ENCODE peak calls at places on chromosomes 11 and 22, in ten cellular contexts. A is iPS DF 6.9, C is HAP-1, B is sigmoid colon, L is mesendoderm, Z is neuronal stem cell, J is cardiac muscle cell, F is adrenal gland, R is thoracic aorta, I is pancreas. H is an unnamed sample.

GRCh38 chr11:27004103-27004502 is 10.2 kb downstream of the FIBIN start:
- DNase-seq in A (no peak), C (no peak), B (no peak), L (no peak), Z (no peak), J (no peak), F (no peak), R (no peak), I (no peak), H (no peak)

GRCh38 chr11:117807482-117808272 is 10.7 kb upstream of the DSCAML1 start:
- DNase-seq in A (no peak), C (peak; percentile 49), B (peak; percentile 88), L (peak; percentile 65), Z (peak; percentile 60), J (peak; percentile 73), F (peak; percentile 81), R (peak; percentile 46), I (no peak), H (peak; percentile 84)

GRCh38 chr11:22466809-22467208 is 128.6 kb downstream of the SLC17A6 start:
- DNase-seq in A (no peak), C (no peak), B (no peak), L (peak; percentile 38), Z (no peak), J (peak; percentile 75), F (no peak), R (no peak), I (no peak), H (no peak)

GRCh38 chr11:34464591-34465036 is 25.9 kb downstream of the CAT start:
- DNase-seq in A (no peak), C (no peak), B (no peak), L (no peak), Z (no peak), J (no peak), F (peak; percentile 21), R (no peak), I (no peak), H (no peak)

GRCh38 chr11:6319001-6319878 is 1.1 kb downstream of the CAVIN3 start:
- DNase-seq in A (no peak), C (no peak), B (peak; percentile 84), L (peak; percentile 78), Z (no peak), J (peak; percentile 63), F (peak; percentile 22), R (peak; percentile 10), I (peak; percentile 79), H (peak; percentile 66)

GRCh38 chr11:75077316-75077715 is 19.4 kb downstream of the OR2AT4 start:
- DNase-seq in A (no peak), C (no peak), B (no peak), L (no peak), Z (no peak), J (no peak), F (no peak), R (no peak), I (no peak), H (no peak)

GRCh38 chr11:118660646-118661424 is 18.6 kb downstream of the TREH start:
- DNase-seq in A (no peak), C (no peak), B (no peak), L (no peak), Z (no peak), J (peak; percentile 10), F (no peak), R (no peak), I (peak; percentile 54), H (no peak)

GRCh38 chr22:30301995-30302809 is 12.9 kb upstream of the CASTOR1 start:
- DNase-seq in A (no peak), C (no peak), B (peak; percentile 81), L (no peak), Z (no peak), J (peak; percentile 77), F (no peak), R (no peak), I (no peak), H (no peak)

GRCh38 chr22:44146088-44146861 is 34.5 kb upstream of the PARVG start:
- DNase-seq in A (no peak), C (no peak), B (no peak), L (peak; percentile 52), Z (no peak), J (no peak), F (no peak), R (no peak), I (peak; percentile 32), H (no peak)

GRCh38 chr11:6326303-6326702 is 6.0 kb upstream of the CAVIN3 start:
- DNase-seq in A (no peak), C (no peak), B (no peak), L (peak; percentile 48), Z (no peak), J (no peak), F (no peak), R (no peak), I (no peak), H (no peak)

GRCh38 chr11:67423891-67424613 is 4.2 kb upstream of the RPS6KB2 start:
- DNase-seq in A (no peak), C (no peak), B (no peak), L (no peak), Z (no peak), J (no peak), F (no peak), R (no peak), I (peak; percentile 71), H (no peak)

GRCh38 chr11:76620471-76620870 is 50.1 kb downstream of the LRRC32 start:
- DNase-seq in A (no peak), C (no peak), B (no peak), L (no peak), Z (no peak), J (peak; percentile 88), F (no peak), R (no peak), I (no peak), H (no peak)

GRCh38 chr11:112886707-112887370 is 74.4 kb upstream of the NCAM1 start:
- DNase-seq in A (no peak), C (no peak), B (no peak), L (no peak), Z (no peak), J (peak; percentile 45), F (no peak), R (no peak), I (no peak), H (no peak)

GRCh38 chr11:76135491-76135890 is 70.8 kb downstream of the WNT11 start:
- DNase-seq in A (no peak), C (no peak), B (no peak), L (no peak), Z (no peak), J (peak; percentile 49), F (no peak), R (no peak), I (no peak), H (no peak)

GRCh38 chr22:35657571-35658312 is 9.5 kb downstream of the APOL6 start:
- DNase-seq in A (no peak), C (no peak), B (no peak), L (no peak), Z (no peak), J (no peak), F (no peak), R (no peak), I (no peak), H (no peak)
- H3K4me1 ChIP-seq in A (peaks cover under 1% of the 10 kb centered on the region), C (peaks cover 4% of the 10 kb centered on the region), B (peaks cover 1% of the 10 kb centered on the region), L (no peaks in the 10 kb centered on the region), Z (no peaks in the 10 kb centered on the region), J (no peaks in the 10 kb centered on the region), F (peaks cover 13% of the 10 kb centered on the region), R (peaks cover 2% of the 10 kb centered on the region), I (no peaks in the 10 kb centered on the region), H (no peaks in the 10 kb centered on the region)

DNA sequence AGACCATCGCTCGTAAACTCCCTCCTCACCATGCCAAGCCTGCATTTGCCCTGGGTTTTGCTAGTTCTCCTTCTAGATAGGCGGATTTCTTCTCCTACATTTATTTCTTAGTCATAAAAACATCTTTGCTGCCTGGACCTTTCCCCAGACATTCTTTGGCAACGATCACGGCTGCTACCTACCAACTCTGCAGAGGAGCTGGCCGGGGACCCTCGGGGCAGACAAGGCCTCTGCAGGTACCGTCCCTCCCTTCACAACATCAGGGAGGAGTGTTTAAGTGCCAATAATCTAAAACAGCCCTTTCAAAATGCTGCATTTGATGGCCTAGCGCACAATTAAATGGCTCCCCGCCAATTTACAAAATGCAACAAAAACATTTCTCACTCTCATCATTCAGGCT is 34.4 kb downstream of the BRD1 start:
- DNase-seq in A (no peak), C (no peak), B (no peak), L (no peak), Z (no peak), J (no peak), F (no peak), R (no peak), I (peak; percentile 2), H (no peak)
- H3K4me1 ChIP-seq in A (peaks cover 1% of the 10 kb centered on the region), C (no peaks in the 10 kb centered on the region), B (peaks cover 63% of the 10 kb centered on the region), L (no peaks in the 10 kb centered on the region), Z (no peaks in the 10 kb centered on the region), J (no peaks in the 10 kb centered on the region), F (peaks cover 24% of the 10 kb centered on the region), R (peaks cover 29% of the 10 kb centered on the region), I (no peaks in the 10 kb centered on the region), H (peaks cover 8% of the 10 kb centered on the region)

DNA sequence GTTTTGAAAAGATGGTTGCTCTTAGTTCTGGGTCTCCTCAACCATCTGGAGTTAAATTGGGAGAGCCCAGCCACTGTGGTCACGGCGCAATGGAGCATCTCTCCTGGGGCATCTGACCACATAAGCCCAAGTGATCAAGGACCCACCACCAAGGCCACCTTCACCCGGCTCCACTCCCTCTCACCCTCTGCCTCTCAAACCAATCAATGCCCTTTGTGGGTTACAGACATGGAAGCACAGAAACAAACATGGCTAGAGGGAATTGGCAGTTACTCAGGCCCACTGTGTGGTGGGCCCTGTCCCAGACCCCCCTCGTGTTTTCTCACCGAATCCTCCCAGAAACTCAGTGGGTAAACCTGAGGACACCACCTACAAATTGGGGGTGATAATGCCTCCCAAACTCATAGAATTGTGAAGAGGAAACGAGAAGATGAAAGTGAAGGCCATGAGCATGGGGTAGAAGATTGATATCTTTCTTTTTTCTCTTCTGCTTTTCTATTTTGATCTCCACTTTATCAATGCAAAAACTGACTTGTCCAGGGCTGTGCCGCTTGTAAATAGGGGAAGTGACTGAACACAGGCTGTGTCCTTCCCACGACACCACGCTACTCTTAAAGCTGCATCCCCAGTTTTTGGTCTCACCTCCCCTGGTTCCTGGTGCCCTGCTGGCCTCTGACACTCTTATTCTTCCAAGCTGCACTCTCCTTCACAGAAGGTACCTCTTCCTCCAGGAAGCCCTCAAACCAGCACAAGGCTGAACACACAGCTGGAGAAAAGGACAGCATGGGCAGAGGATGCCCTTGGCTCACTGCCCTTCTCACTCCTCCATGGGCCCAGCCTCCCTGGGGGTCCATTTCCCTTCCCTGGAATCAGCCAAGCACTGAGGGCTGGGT is 52.0 kb downstream of the IRAG1 start:
- DNase-seq in A (no peak), C (no peak), B (no peak), L (no peak), Z (no peak), J (no peak), F (no peak), R (no peak), I (no peak), H (no peak)
- H3K4me1 ChIP-seq in A (no peaks in the 10 kb centered on the region), C (no peaks in the 10 kb centered on the region), B (peaks cover 94% of the 10 kb centered on the region), L (no peaks in the 10 kb centered on the region), Z (peaks cover 21% of the 10 kb centered on the region), J (no peaks in the 10 kb centered on the region), F (no peaks in the 10 kb centered on the region), R (peaks cover 59% of the 10 kb centered on the region), I (no peaks in the 10 kb centered on the region), H (peaks cover 22% of the 10 kb centered on the region)

DNA sequence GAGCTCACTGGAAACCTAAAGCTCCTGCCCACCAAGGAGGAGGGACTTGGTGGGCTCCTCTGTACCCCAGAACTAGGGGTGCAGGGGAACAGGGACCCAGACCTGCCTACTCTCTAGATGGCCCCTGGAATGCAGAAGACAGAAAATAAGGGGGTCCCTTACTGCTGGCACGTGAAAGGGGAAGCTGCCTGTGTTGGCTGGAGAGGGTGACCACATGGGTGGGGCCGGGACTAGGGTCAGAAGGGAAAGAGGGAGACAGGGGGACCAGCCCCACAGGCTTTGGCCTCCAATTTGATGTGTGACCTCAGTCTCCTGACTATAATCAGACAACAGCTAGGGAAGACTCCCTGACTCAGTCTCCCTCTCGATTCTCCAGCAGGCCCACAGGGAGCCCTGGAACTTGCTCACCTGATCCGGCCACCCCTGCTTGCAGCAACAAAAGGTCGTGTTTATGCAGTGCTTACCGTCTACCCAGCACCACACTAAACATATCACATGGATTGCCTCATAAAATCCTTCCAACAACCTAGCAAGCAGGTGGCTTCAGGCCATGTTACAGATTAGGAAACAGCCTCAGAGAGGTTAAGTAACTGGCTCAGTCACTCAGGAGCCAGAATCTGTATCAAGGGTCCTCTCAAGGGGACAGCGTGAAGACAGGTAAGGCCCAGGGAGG is 10.2 kb downstream of the ARAP1 start:
- DNase-seq in A (no peak), C (no peak), B (no peak), L (no peak), Z (no peak), J (no peak), F (no peak), R (no peak), I (peak; percentile 31), H (no peak)
- H3K4me1 ChIP-seq in A (peaks cover 11% of the 10 kb centered on the region), C (no peaks in the 10 kb centered on the region), B (peaks cover 40% of the 10 kb centered on the region), L (peaks cover 32% of the 10 kb centered on the region), Z (peaks cover 9% of the 10 kb centered on the region), J (peaks cover 70% of the 10 kb centered on the region), F (peaks cover 72% of the 10 kb centered on the region), R (peaks cover 10% of the 10 kb centered on the region), I (no peaks in the 10 kb centered on the region), H (no peaks in the 10 kb centered on the region)